ENCODE peak calls at places on chromosome X, in four cellular contexts. One of them, this sample, is unnamed.

GRCh38 chrX:13764765-13765164 is 30.2 kb downstream of the OFD1 start:
- DNase-seq in OCI-LY7: no peak
- DNase-seq in CD4-positive, alpha-beta T cell: no peak
- DNase-seq in BJ: no peak
- DNase-seq in this sample: peak

GRCh38 chrX:21266949-21267348 is 107.3 kb upstream of the CNKSR2 start:
- DNase-seq in OCI-LY7: no peak
- DNase-seq in CD4-positive, alpha-beta T cell: no peak
- DNase-seq in BJ: no peak
- DNase-seq in this sample: no peak

GRCh38 chrX:152915541-152916241 is 17.8 kb downstream of the ZNF185 start:
- DNase-seq in OCI-LY7: peak
- DNase-seq in CD4-positive, alpha-beta T cell: no peak
- DNase-seq in BJ: no peak
- DNase-seq in this sample: peak

GRCh38 chrX:15143050-15143824 is 126.6 kb downstream of the ASB9 start:
- DNase-seq in OCI-LY7: peak
- DNase-seq in CD4-positive, alpha-beta T cell: peak
- DNase-seq in BJ: no peak
- DNase-seq in this sample: peak

GRCh38 chrX:50860518-50860917 is 46.5 kb upstream of the SHROOM4 start:
- DNase-seq in OCI-LY7: no peak
- DNase-seq in CD4-positive, alpha-beta T cell: no peak
- DNase-seq in BJ: no peak
- DNase-seq in this sample: no peak

GRCh38 chrX:64850371-64851082 is 125.7 kb downstream of the ZC4H2 start:
- DNase-seq in OCI-LY7: peak
- DNase-seq in CD4-positive, alpha-beta T cell: no peak
- DNase-seq in BJ: no peak
- DNase-seq in this sample: no peak

GRCh38 chrX:66728818-66729271 is 90.0 kb upstream of the EDA2R start:
- DNase-seq in OCI-LY7: peak
- DNase-seq in CD4-positive, alpha-beta T cell: peak
- DNase-seq in BJ: peak
- DNase-seq in this sample: peak

GRCh38 chrX:82362550-82362949 is 1145.5 kb upstream of the POU3F4 start:
- DNase-seq in OCI-LY7: no peak
- DNase-seq in CD4-positive, alpha-beta T cell: no peak
- DNase-seq in BJ: no peak
- DNase-seq in this sample: no peak

GRCh38 chrX:150362599-150363481 is at the start of gene MAMLD1:
- DNase-seq in OCI-LY7: no peak
- DNase-seq in CD4-positive, alpha-beta T cell: peak
- DNase-seq in BJ: no peak
- DNase-seq in this sample: peak

GRCh38 chrX:150361777-150362351 is 1.3 kb upstream of the MAMLD1 start:
- DNase-seq in OCI-LY7: no peak
- DNase-seq in CD4-positive, alpha-beta T cell: no peak
- DNase-seq in BJ: no peak
- DNase-seq in this sample: peak

GRCh38 chrX:150365051-150365952 is 2.2 kb downstream of the MAMLD1 start:
- DNase-seq in OCI-LY7: no peak
- DNase-seq in CD4-positive, alpha-beta T cell: peak
- DNase-seq in BJ: no peak
- DNase-seq in this sample: peak

GRCh38 chrX:150364347-150365050 is 1.4 kb downstream of the MAMLD1 start:
- DNase-seq in OCI-LY7: no peak
- DNase-seq in CD4-positive, alpha-beta T cell: no peak
- DNase-seq in BJ: no peak
- DNase-seq in this sample: peak

GRCh38 chrX:150363561-150364346 is 637 bp downstream of the MAMLD1 start:
- DNase-seq in OCI-LY7: no peak
- DNase-seq in CD4-positive, alpha-beta T cell: no peak
- DNase-seq in BJ: no peak
- DNase-seq in this sample: peak
- TF ChIP-seq CTCF in OCI-LY7: no peak
- TF ChIP-seq CTCF in CD4-positive, alpha-beta T cell: no peak
- TF ChIP-seq CTCF in BJ: peak
- TF ChIP-seq CTCF in this sample: no peak

DNA sequence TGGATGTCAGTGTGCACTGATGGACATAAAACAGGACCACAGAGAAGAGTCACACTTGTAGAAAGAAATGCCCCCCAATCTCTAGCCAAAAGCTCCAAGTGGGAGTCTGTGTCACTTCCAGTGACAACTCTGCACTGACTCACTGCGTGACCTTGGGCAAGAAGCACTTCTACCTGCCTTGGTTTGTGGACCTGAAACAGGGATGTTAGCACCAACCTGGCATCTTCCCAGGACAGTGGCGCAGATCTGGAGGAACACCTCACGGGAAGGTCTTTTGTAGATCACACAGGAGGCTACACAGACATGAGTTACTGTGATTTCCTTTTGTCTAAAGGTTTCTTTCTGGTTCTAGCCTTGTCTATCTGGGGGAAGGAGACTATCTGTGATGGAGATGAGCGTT is 80.5 kb upstream of the DHRSX start:
- DNase-seq in OCI-LY7: no peak
- DNase-seq in CD4-positive, alpha-beta T cell: no peak
- DNase-seq in BJ: no peak
- DNase-seq in this sample: no peak
- TF ChIP-seq CTCF in OCI-LY7: no peak
- TF ChIP-seq CTCF in CD4-positive, alpha-beta T cell: no peak
- TF ChIP-seq CTCF in BJ: no peak
- TF ChIP-seq CTCF in this sample: no peak

GRCh38 chrX:86237482-86237881 is 89.2 kb downstream of the DACH2 start:
- DNase-seq in OCI-LY7: no peak
- DNase-seq in CD4-positive, alpha-beta T cell: no peak
- DNase-seq in BJ: no peak
- DNase-seq in this sample: no peak

GRCh38 chrX:86241547-86241946 is 93.3 kb downstream of the DACH2 start:
- DNase-seq in OCI-LY7: no peak
- DNase-seq in CD4-positive, alpha-beta T cell: no peak
- DNase-seq in BJ: no peak
- DNase-seq in this sample: no peak
- TF ChIP-seq CTCF in OCI-LY7: no peak
- TF ChIP-seq CTCF in CD4-positive, alpha-beta T cell: no peak
- TF ChIP-seq CTCF in BJ: no peak
- TF ChIP-seq CTCF in this sample: no peak

GRCh38 chrX:74232859-74233258 is 71.1 kb upstream of the ZCCHC13 start:
- DNase-seq in OCI-LY7: no peak
- DNase-seq in CD4-positive, alpha-beta T cell: no peak
- DNase-seq in BJ: no peak
- DNase-seq in this sample: peak
- TF ChIP-seq CTCF in OCI-LY7: no peak
- TF ChIP-seq CTCF in CD4-positive, alpha-beta T cell: no peak
- TF ChIP-seq CTCF in BJ: no peak
- TF ChIP-seq CTCF in this sample: no peak

DNA sequence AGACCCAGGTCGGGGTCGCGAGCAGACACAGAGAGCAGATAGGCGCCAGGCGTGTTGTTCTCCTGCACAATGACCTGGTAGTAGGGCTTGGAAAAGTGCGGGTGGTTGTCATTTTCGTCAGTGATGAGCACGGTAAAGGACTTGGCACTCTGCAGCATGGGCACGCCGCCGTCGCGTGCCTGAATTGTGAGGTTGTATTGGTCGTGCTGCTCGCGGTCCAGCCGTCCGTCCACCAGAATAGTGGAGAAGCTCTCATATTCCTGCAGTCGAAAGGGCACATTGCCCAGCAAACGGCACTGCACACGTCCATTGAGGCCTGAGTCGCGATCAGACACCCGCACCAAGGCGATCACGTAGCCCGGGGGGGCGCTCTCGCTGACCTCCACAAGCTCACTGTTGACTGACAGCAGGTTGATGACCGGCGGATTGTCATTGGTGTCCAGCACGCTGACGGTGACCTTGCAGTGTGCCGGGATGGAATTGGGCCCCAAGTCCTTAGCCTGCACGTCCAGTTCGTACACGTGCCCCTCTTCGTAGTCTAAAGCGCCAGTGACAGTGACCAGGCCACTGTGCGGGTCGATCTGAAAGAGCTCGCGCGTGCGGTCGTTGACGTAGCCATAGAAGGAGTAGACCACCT is 2.8 kb downstream of the PCDH19 start:
- DNase-seq in OCI-LY7: no peak
- DNase-seq in CD4-positive, alpha-beta T cell: no peak
- DNase-seq in BJ: no peak
- DNase-seq in this sample: no peak
- TF ChIP-seq CTCF in OCI-LY7: no peak
- TF ChIP-seq CTCF in CD4-positive, alpha-beta T cell: no peak
- TF ChIP-seq CTCF in BJ: no peak
- TF ChIP-seq CTCF in this sample: no peak